ENCODE peak calls at places on chromosomes 3 and 15, in eight cellular contexts. O, F, K, D, J, E, R and Q are unnamed samples.

GRCh38 chr3:87702600-87702999 is 356.2 kb downstream of the CGGBP1 start:
- DNase-seq in O (no peak), E (no peak), R (no peak), D (no peak), J (no peak), F (no peak), K (no peak), Q (no peak)

GRCh38 chr3:119700269-119700919 is 2.4 kb upstream of the CFAP91 start:
- DNase-seq in K (no peak), F (no peak), O (no peak), E (no peak), R (peak; percentile 42), J (peak; percentile 3), D (peak; percentile 13), Q (peak; percentile 30)

GRCh38 chr3:178777718-178778411 is 241.6 kb downstream of the KCNMB2 start:
- DNase-seq in D (no peak), O (no peak), J (no peak), F (no peak), K (peak; percentile 46), R (peak; percentile 20), E (no peak), Q (peak; percentile 20)

GRCh38 chr15:55740981-55741591 is 1.9 kb downstream of the PRTG start:
- DNase-seq in D (no peak), E (no peak), K (no peak), R (no peak), F (no peak), J (no peak), O (no peak), Q (no peak)

GRCh38 chr3:13279532-13279910 is 140.6 kb downstream of the NUP210 start:
- DNase-seq in O (no peak), F (no peak), R (no peak), K (no peak), D (no peak), E (no peak), J (no peak), Q (no peak)

GRCh38 chr3:54870423-54870822 is 57.4 kb downstream of the LRTM1 start:
- DNase-seq in F (peak; percentile 19), D (peak; percentile 92), E (no peak), K (peak; percentile 88), R (no peak), J (no peak), O (no peak), Q (no peak)

GRCh38 chr3:100100454-100100853 is 13.8 kb downstream of the FILIP1L start:
- DNase-seq in J (no peak), R (no peak), E (no peak), D (no peak), F (no peak), K (no peak), O (no peak), Q (no peak)

GRCh38 chr3:9121366-9121765 is 128.1 kb downstream of the SRGAP3 start:
- DNase-seq in R (no peak), J (no peak), F (no peak), O (no peak), D (no peak), E (no peak), K (no peak), Q (no peak)

GRCh38 chr3:177478170-177478859 is 281.0 kb upstream of the TBL1XR1 start:
- DNase-seq in K (peak; percentile 99), J (no peak), D (peak; percentile 99), R (no peak), E (no peak), O (no peak), F (peak; percentile 85), Q (no peak)

GRCh38 chr3:114452176-114452744 is 158.4 kb downstream of the TIGIT start:
- DNase-seq in K (no peak), E (no peak), D (no peak), J (no peak), R (no peak), F (no peak), O (no peak), Q (no peak)

GRCh38 chr15:75348563-75349350 is 1.9 kb downstream of the NEIL1 start:
- DNase-seq in O (no peak), D (no peak), R (peak; percentile 43), F (no peak), E (peak; percentile 79), J (no peak), K (no peak), Q (no peak)

GRCh38 chr3:143040264-143040879 is 39.0 kb downstream of the U2SURP start:
- DNase-seq in D (peak; percentile 64), J (no peak), O (no peak), E (no peak), F (no peak), R (no peak), K (no peak), Q (no peak)

GRCh38 chr3:109122690-109123089 is 4.8 kb upstream of the MORC1 start:
- DNase-seq in E (no peak), J (no peak), R (no peak), O (no peak), K (no peak), F (no peak), D (no peak), Q (no peak)

GRCh38 chr3:73765878-73766564 is 141.3 kb upstream of the PDZRN3 start:
- DNase-seq in R (no peak), D (no peak), O (no peak), J (no peak), K (no peak), F (no peak), E (no peak), Q (no peak)

GRCh38 chr3:13235079-13235478 is 161.8 kb upstream of the IQSEC1 start:
- DNase-seq in F (no peak), R (no peak), K (no peak), J (no peak), D (no peak), O (no peak), E (peak; percentile 45), Q (no peak)

GRCh38 chr3:155362808-155363689 is 69.6 kb upstream of the STRIT1 start:
- DNase-seq in D (no peak), E (no peak), O (no peak), F (no peak), K (no peak), J (no peak), R (no peak), Q (no peak)

GRCh38 chr3:118244761-118245160 is 789.9 kb downstream of the IGSF11 start:
- DNase-seq in D (no peak), J (no peak), O (no peak), R (no peak), E (no peak), K (no peak), F (no peak), Q (no peak)

GRCh38 chr3:189555558-189555881 is 75.7 kb upstream of the TP63 start:
- DNase-seq in O (no peak), R (no peak), D (no peak), E (no peak), K (no peak), J (no peak), F (no peak), Q (no peak)

GRCh38 chr3:159221335-159221734 is 419.5 kb downstream of the MFSD1 start:
- DNase-seq in F (no peak), E (no peak), J (no peak), O (no peak), R (no peak), D (no peak), K (no peak), Q (no peak)

GRCh38 chr3:33278106-33278672 is 947 bp downstream of the FBXL2 start:
- DNase-seq in J (no peak), D (peak; percentile 10), K (no peak), R (no peak), O (no peak), E (no peak), F (no peak), Q (no peak)

GRCh38 chr3:41117398-41117870 is 81.9 kb upstream of the CTNNB1 start:
- DNase-seq in F (peak; percentile 35), E (peak; percentile 96), D (peak; percentile 89), R (peak; percentile 70), K (peak; percentile 84), J (peak; percentile 83), O (peak; percentile 88), Q (peak; percentile 67)

GRCh38 chr15:76866716-76867321 is 38.3 kb downstream of the SCAPER start:
- DNase-seq in D (peak; percentile 58), E (no peak), F (no peak), J (no peak), K (peak; percentile 30), O (no peak), R (peak; percentile 26), Q (no peak)

GRCh38 chr3:99878005-99878404 is 60.3 kb downstream of the CMSS1 start:
- DNase-seq in D (peak; percentile 67), F (no peak), J (no peak), R (no peak), E (no peak), K (no peak), O (no peak), Q (peak; percentile 31)

GRCh38 chr15:91965501-91966180 is 112.1 kb downstream of the SLCO3A1 start:
- DNase-seq in R (no peak), J (no peak), O (no peak), D (peak; percentile 65), E (peak; percentile 84), F (no peak), K (no peak), Q (no peak)

GRCh38 chr3:169286992-169287391 is 376.5 kb downstream of the MECOM start:
- DNase-seq in D (no peak), F (no peak), E (no peak), R (no peak), K (no peak), O (no peak), J (no peak), Q (no peak)

GRCh38 chr15:41561104-41561776 is 2.2 kb downstream of the TYRO3 start:
- DNase-seq in F (no peak), R (no peak), O (no peak), D (no peak), K (no peak), E (no peak), J (no peak), Q (no peak)
- TF ChIP-seq CTCF in F (no peak), R (no peak), O (no peak), D (no peak), K (no peak), E (no peak), J (no peak), Q (no peak)

GRCh38 chr3:148366743-148367410 is 330.8 kb upstream of the AGTR1 start:
- DNase-seq in F (no peak), J (no peak), E (no peak), K (no peak), D (peak; percentile 15), R (no peak), O (no peak), Q (no peak)
- TF ChIP-seq CTCF in F (no peak), J (no peak), E (no peak), K (no peak), D (no peak), R (no peak), O (no peak), Q (no peak)

GRCh38 chr15:41661078-41661528 is 898 bp downstream of the MGA start:
- DNase-seq in R (no peak), K (no peak), F (no peak), O (no peak), D (no peak), E (no peak), J (no peak), Q (peak; percentile 23)
- TF ChIP-seq CTCF in R (no peak), K (no peak), F (no peak), O (no peak), D (no peak), E (no peak), J (no peak), Q (no peak)

DNA sequence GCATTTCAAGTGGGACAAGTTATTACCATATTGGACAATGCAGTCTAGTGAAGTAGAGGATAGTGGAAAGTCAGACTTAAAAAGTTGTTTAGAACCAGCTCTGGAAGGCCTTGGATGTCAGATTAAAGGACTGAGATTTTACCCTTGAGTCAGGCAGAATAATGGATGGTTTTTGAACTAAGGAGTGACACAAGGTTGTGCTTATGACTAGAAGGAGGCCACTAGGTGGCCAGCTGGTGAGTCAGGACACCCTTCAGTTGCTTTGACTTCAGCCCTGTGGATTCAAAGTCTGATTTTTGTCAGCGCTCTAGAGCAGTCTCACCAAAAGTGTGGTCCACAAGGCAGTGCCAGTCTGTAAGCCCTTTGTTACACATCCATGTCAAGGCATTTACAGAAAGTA is 3.8 kb upstream of the GABPB1 start:
- DNase-seq in D (peak; percentile 44), R (peak; percentile 42), O (no peak), F (no peak), J (no peak), K (no peak), E (no peak), Q (peak; percentile 52)
- TF ChIP-seq CTCF in D (peak; percentile 45), R (peak; percentile 42), O (peak; percentile 33), F (no peak), J (no peak), K (peak; percentile 55), E (peak; percentile 29), Q (peak; percentile 51)